ENCODE peak calls at places on chromosomes 3 and 15, in five cellular contexts. X is epithelial cell of esophagus, N is kidney, Z is psoas muscle, Y is lower lobe of right lung. O is an unnamed sample.
A peak's percentile ranks its signal among the peaks of the same experiment; 100 is the strongest.

GRCh38 chr3:6119367-6119766 is 741.5 kb upstream of the GRM7 start:
- DNase-seq in X (no peak), N (no peak), Z (no peak), Y (no peak), O (no peak)

GRCh38 chr15:57505949-57506391 is 85.7 kb upstream of the MYZAP start:
- DNase-seq in X (peak; percentile 98), N (peak; percentile 93), Z (no peak), Y (peak; percentile 80), O (peak; percentile 95)

GRCh38 chr3:194956697-194957396 is 271.2 kb downstream of the FAM43A start:
- DNase-seq in X (no peak), N (no peak), Z (no peak), Y (no peak), O (no peak)

GRCh38 chr15:76217029-76217866 is 94.0 kb downstream of the ETFA start:
- DNase-seq in X (peak; percentile 74), N (no peak), Z (no peak), Y (no peak), O (peak; percentile 57)

GRCh38 chr15:64883997-64884511 is 27.6 kb upstream of the ANKDD1A start:
- DNase-seq in X (peak; percentile 91), N (peak; percentile 92), Z (peak; percentile 80), Y (peak; percentile 85), O (peak; percentile 63)

GRCh38 chr15:77626002-77626401 is 6.7 kb downstream of the LINGO1 start:
- DNase-seq in X (no peak), N (no peak), Z (no peak), Y (no peak), O (no peak)

GRCh38 chr3:187062526-187063177 is 76.6 kb downstream of the RPL39L start:
- DNase-seq in X (peak; percentile 88), N (no peak), Z (no peak), Y (no peak), O (peak; percentile 55)

GRCh38 chr3:194715022-194715800 is 29.5 kb downstream of the FAM43A start:
- DNase-seq in X (peak; percentile 86), N (no peak), Z (no peak), Y (no peak), O (peak; percentile 26)

GRCh38 chr15:60479711-60480110 is 769 bp upstream of the ICE2 start:
- DNase-seq in X (no peak), N (no peak), Z (no peak), Y (no peak), O (no peak)

GRCh38 chr3:152295834-152296233 is 27.1 kb downstream of the MBNL1 start:
- DNase-seq in X (no peak), N (no peak), Z (no peak), Y (no peak), O (no peak)

GRCh38 chr15:58271410-58271809 is 133.2 kb downstream of the AQP9 start:
- DNase-seq in X (no peak), N (no peak), Z (no peak), Y (no peak), O (no peak)

GRCh38 chr3:47128110-47128509 is 35.8 kb downstream of the SETD2 start:
- DNase-seq in X (peak; percentile 36), N (no peak), Z (no peak), Y (no peak), O (no peak)

GRCh38 chr3:42970557-42970956 is 8.6 kb upstream of the GASK1A start:
- DNase-seq in X (no peak), N (no peak), Z (no peak), Y (no peak), O (no peak)

GRCh38 chr3:188975612-188976314 is 196.0 kb upstream of the TPRG1 start:
- DNase-seq in X (peak; percentile 75), N (no peak), Z (no peak), Y (no peak), O (no peak)

GRCh38 chr3:50573566-50574279 is 4.4 kb downstream of the HEMK1 start:
- DNase-seq in X (no peak), N (no peak), Z (no peak), Y (peak; percentile 64), O (no peak)

GRCh38 chr15:29736745-29737023 is 85.6 kb downstream of the TJP1 start:
- DNase-seq in X (peak; percentile 68), N (no peak), Z (no peak), Y (no peak), O (no peak)

GRCh38 chr3:43477600-43477999 is 144.2 kb downstream of the ANO10 start:
- DNase-seq in X (peak; percentile 20), N (no peak), Z (peak; percentile 54), Y (peak; percentile 50), O (no peak)

GRCh38 chr3:15952543-15953175 is 154.9 kb upstream of the ANKRD28 start:
- DNase-seq in X (peak; percentile 4), N (no peak), Z (no peak), Y (no peak), O (no peak)

GRCh38 chr15:60009124-60009523 is 5.0 kb downstream of the FOXB1 start:
- DNase-seq in X (no peak), N (no peak), Z (no peak), Y (no peak), O (peak; percentile 34)

GRCh38 chr3:60812544-60812943 is 438.7 kb downstream of the FHIT start:
- DNase-seq in X (no peak), N (no peak), Z (no peak), Y (no peak), O (no peak)

GRCh38 chr15:40248006-40248783 is 9.3 kb downstream of the PAK6 start:
- DNase-seq in X (no peak), N (peak; percentile 51), Z (peak; percentile 52), Y (peak; percentile 39), O (no peak)

GRCh38 chr15:71057581-71057980 is 57.7 kb upstream of the THSD4 start:
- DNase-seq in X (no peak), N (no peak), Z (no peak), Y (no peak), O (no peak)

GRCh38 chr15:23859008-23859407 is 171.9 kb upstream of the NDN start:
- DNase-seq in X (no peak), N (no peak), Z (no peak), Y (no peak), O (no peak)

GRCh38 chr15:23854535-23855252 is 167.6 kb upstream of the NDN start:
- DNase-seq in X (no peak), N (no peak), Z (no peak), Y (no peak), O (no peak)

GRCh38 chr15:23855947-23856346 is 168.8 kb upstream of the NDN start:
- DNase-seq in X (no peak), N (no peak), Z (no peak), Y (no peak), O (no peak)

GRCh38 chr15:23855260-23855659 is 168.2 kb upstream of the NDN start:
- DNase-seq in X (no peak), N (no peak), Z (no peak), Y (no peak), O (no peak)

GRCh38 chr15:23857028-23857641 is 170.0 kb upstream of the NDN start:
- DNase-seq in X (peak; percentile 37), N (no peak), Z (no peak), Y (peak; percentile 48), O (no peak)
- TF ChIP-seq CTCF in X (peak; percentile 52), N (peak; percentile 19), Z (peak; percentile 33), Y (peak; percentile 48), O (no peak)

DNA sequence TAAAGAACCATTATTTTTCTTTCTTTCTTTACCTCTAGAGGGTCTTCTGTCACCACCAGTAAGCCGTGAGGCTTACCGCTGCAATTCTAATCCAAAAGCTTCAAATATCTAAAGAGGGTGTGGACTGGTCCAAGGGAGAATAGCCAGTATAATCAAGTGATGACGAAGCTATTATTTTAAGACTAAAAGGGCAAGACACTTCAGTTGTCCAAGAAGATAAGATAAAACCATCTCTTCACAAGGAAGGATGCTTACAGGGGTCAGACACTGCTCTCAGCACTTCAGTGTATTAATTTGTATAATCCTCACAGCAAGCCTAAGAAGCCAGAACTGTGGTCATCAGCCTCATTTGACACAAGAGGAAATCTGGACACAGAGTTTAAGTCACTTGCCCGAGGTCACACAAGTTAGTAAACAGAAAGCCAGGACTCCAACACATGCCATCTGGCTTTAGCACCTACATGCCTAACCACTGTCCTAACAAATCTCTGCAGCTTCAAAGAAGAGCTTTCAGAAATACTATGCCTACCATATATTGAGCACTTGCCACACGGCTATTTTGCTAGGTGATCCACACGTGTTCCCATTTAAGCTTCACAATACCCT is 14.6 kb downstream of the HDC start:
- DNase-seq in X (no peak), N (no peak), Z (no peak), Y (no peak), O (no peak)
- TF ChIP-seq CTCF in X (no peak), N (no peak), Z (no peak), Y (no peak), O (no peak)

GRCh38 chr3:14411988-14412387 is 9.6 kb downstream of the SLC6A6 start:
- DNase-seq in X (no peak), N (no peak), Z (no peak), Y (no peak), O (no peak)
- TF ChIP-seq CTCF in X (no peak), N (no peak), Z (no peak), Y (no peak), O (no peak)

DNA sequence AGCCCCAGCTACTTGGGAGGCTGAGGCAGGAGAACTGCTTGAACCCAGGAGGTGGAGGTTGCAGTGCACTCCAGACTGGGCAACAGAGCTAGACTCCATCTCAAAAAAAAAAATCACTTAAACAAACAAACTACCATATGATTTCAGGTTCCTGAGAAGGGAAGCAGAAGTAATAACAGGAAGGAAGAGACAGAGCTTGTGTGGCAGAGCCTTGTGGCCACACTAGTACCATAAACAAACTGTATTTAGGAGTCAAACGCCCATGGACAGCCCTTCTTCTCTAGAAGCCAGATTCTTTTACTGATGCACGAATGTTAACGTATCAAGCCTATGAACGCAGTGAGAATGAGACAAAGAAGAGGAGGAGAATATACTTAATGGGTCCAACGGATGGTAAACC is 12.0 kb downstream of the MTMR10 start:
- DNase-seq in X (no peak), N (no peak), Z (no peak), Y (no peak), O (no peak)
- TF ChIP-seq CTCF in X (no peak), N (no peak), Z (no peak), Y (no peak), O (no peak)

GRCh38 chr3:180684807-180685206 is 5.5 kb upstream of the CCDC39 start:
- DNase-seq in X (no peak), N (peak; percentile 43), Z (no peak), Y (no peak), O (no peak)
- TF ChIP-seq CTCF in X (no peak), N (no peak), Z (no peak), Y (no peak), O (no peak)

DNA sequence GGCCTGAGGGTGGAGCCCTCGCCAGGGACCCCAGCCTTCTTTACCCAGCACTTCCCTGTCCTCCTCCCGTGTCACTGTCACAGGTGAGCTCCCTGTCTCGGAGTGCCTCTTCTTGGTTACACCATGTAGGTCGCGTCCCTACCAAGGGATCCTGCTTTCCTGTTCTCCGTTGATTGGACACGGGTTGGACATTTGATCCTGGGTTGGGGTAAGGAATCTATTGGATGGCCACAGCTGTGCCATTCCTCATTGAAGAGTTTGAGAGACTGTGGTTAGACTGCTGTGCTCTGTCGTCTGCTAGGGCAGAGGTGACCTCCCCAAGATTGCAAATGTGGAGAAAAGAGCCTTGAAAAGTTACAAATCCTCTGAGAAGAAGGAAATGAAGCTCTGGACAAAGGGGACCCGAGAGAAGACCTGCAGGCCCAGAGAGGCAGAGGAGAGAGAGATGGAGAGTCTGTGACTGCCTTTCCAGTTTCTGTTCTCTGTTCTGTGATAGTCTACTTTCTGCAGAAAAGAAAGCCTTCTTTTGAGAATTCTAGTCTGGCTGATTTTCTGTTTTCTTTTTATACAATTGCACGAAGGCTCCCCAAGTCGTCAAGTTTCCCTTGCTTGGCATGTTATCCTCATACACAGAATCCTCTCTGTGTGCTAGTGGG is 325.7 kb upstream of the RGMA start:
- DNase-seq in X (no peak), N (no peak), Z (no peak), Y (no peak), O (no peak)
- TF ChIP-seq CTCF in X (no peak), N (no peak), Z (no peak), Y (no peak), O (no peak)

GRCh38 chr3:57112206-57112605 is 51.7 kb downstream of the SPATA12 start:
- DNase-seq in X (no peak), N (no peak), Z (no peak), Y (no peak), O (peak; percentile 16)
- TF ChIP-seq CTCF in X (peak; percentile 3), N (no peak), Z (no peak), Y (no peak), O (no peak)